ENCODE peak calls at places on chromosomes 4 and X, in eight cellular contexts. X is fibroblast of lung, T is pancreas, M is Peyer's patch, Q is transverse colon, J is heart right ventricle, B is suprapubic skin, K is breast epithelium. E is an unnamed sample. For H3K9me3, the result is how much of the 10 kb centered on the place peaks cover.

GRCh38 chr4:133465022-133465421 is 315.9 kb downstream of the PCDH10 start:
- DNase-seq in X (no peak), T (no peak), M (no peak), Q (no peak), J (no peak), B (no peak), K (no peak), E (no peak)

GRCh38 chr4:114136067-114136466 is 156.6 kb upstream of the ARSJ start:
- DNase-seq in X (peak), T (no peak), M (no peak), Q (no peak), J (no peak), B (no peak), K (no peak), E (no peak)

GRCh38 chrX:63503541-63503940 is 152.4 kb upstream of the SPIN4 start:
- DNase-seq in X (peak), T (no peak), M (no peak), Q (no peak), J (no peak), B (no peak), K (no peak), E (no peak)

GRCh38 chr4:55125087-55125721 is at the start of gene KDR:
- DNase-seq in X (peak), T (peak), M (peak), Q (no peak), J (peak), B (peak), K (peak), E (no peak)

GRCh38 chr4:54499308-54500074 is 158.3 kb upstream of the KIT start:
- DNase-seq in X (peak), T (no peak), M (no peak), Q (no peak), J (no peak), B (no peak), K (no peak), E (no peak)

GRCh38 chr4:101651778-101652177 is 138.8 kb upstream of the BANK1 start:
- DNase-seq in X (peak), T (no peak), M (no peak), Q (no peak), J (peak), B (no peak), K (no peak), E (no peak)

GRCh38 chr4:11622961-11623725 is 194.4 kb upstream of the HS3ST1 start:
- DNase-seq in X (no peak), T (no peak), M (no peak), Q (no peak), J (no peak), B (no peak), K (no peak), E (no peak)

GRCh38 chrX:99142745-99143144 is 1267.3 kb downstream of the PCDH19 start:
- DNase-seq in X (no peak), T (no peak), M (no peak), Q (no peak), J (no peak), B (no peak), K (no peak), E (no peak)

GRCh38 chrX:53421772-53422090 is 723 bp downstream of the SMC1A start:
- DNase-seq in X (no peak), T (no peak), M (no peak), Q (no peak), J (no peak), B (no peak), K (no peak), E (no peak)

GRCh38 chr4:23956601-23957364 is 66.9 kb upstream of the PPARGC1A start:
- DNase-seq in X (no peak), T (no peak), M (no peak), Q (no peak), J (no peak), B (no peak), K (no peak), E (no peak)

GRCh38 chr4:86522349-86522748 is 71.8 kb upstream of the PTPN13 start:
- DNase-seq in X (no peak), T (no peak), M (no peak), Q (no peak), J (no peak), B (no peak), K (no peak), E (no peak)
- TF ChIP-seq CTCF in X (peak), T (no peak), M (no peak), Q (no peak), J (no peak), B (no peak), K (no peak), E (no peak)

DNA sequence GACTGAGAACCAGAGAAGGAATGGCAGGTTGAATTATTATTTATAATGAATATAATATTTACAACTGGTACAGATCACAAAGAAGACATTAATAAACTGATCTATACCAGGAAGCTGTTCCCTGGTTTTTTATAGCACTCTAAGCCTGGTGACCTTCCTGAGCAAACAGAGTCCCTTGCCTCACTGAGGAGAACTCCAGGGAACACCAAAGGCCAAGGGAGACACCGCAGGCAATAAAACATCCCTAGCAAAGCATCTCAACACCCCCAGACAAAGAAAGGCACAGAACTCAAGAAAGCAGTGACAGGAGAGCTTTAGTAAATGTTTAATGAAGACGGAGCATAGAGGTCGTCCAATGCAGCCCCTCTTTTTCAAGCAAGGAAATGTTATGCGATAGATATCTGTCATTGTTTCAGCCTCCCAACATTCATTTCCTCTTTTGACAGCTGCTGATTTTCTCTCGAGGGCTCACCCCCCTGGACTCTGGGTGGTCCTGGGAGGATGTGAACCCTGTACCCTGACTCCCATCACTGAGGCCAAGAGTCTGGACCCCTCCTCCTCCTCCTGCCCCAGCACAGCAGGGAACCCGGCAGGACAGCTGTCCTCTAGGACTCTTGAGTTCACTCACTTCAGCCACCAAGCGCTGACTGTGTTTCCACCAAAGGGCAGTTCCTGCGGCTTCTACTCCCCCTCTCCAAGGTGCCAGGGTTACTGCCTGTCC is 342.5 kb upstream of the GATB start:
- DNase-seq in X (no peak), T (no peak), M (no peak), Q (no peak), J (no peak), B (no peak), K (no peak), E (no peak)
- H3K27ac ChIP-seq in X (no peak), T (no peak), M (no peak), Q (no peak), J (no peak), B (no peak), K (no peak), E (peak)

GRCh38 chr4:8763966-8764901 is 107.4 kb downstream of the HMX1 start:
- DNase-seq in X (no peak), T (peak), M (peak), Q (no peak), J (no peak), B (peak), K (no peak), E (no peak)
- H3K9me3 ChIP-seq in X (under half), T (under half), M (under half), Q (under half), J (under half), B (under half), K (under half), E (under half)

DNA sequence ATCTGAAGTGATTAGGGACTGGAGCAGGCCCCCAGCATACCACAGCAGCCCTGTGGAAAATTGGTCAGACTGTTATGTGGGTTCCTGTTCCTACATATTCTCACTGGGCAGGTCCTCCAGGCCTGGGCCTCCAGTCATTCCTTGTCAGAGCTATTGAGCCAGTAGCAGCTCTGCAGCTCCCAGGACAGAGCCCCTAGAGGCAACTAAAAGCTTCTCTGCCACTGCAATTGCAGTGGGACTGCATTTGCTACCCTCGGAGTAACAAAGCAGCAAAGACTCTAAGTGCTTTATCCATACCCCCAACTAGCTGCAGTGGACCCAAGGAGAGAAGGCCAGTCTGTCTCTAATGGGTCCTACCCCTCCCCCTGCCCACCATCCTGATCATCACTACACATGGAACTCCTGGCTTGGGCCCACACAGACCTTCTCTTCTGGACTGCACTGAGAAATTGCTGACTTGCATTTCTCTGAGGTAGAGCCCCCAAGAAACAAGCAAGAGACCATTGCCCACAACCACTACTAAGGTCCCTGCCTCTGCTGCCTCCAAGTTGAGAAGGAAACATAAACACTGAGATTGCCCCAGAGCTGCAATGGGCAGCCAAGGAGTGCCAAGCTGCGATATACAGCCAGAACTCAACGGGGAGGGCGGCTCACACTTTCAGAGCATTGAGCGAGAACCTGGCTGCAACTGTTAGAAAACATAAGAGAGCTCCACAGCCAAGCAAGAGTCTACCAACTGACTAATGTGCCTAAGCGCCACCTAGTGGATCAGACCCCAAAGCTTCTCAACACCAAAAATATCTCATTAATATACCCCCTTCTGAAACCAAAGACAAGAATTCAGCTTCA is 738.7 kb upstream of the NDST4 start:
- DNase-seq in X (peak), T (no peak), M (peak), Q (peak), J (no peak), B (no peak), K (no peak), E (no peak)
- TF ChIP-seq CTCF in X (no peak), T (peak), M (no peak), Q (peak), J (peak), B (no peak), K (peak), E (no peak)

DNA sequence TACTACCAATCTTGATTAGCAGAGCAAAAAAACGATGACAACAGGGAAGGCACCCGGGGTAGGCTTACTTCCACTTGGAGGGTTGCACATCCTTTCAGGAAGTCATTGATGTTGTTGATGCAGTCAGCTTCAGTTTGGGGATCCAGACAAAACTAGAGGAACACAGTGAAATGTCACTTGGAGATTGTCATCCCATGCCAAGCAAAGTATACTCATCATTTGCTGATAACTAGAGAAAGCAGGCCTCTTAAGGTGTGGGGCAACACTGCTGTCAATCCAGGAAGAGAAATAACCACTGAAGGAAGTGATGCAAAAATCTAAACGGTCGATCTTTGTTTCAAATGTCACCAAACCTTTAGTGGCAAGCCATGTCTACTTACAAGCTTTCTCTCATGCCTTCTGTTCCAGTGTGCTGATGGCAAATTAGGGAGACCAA is 1.4 kb downstream of the ARHGEF6 start:
- DNase-seq in X (no peak), T (no peak), M (no peak), Q (no peak), J (no peak), B (no peak), K (no peak), E (no peak)
- H3K27ac ChIP-seq in X (peak), T (no peak), M (peak), Q (peak), J (peak), B (peak), K (peak), E (peak)

DNA sequence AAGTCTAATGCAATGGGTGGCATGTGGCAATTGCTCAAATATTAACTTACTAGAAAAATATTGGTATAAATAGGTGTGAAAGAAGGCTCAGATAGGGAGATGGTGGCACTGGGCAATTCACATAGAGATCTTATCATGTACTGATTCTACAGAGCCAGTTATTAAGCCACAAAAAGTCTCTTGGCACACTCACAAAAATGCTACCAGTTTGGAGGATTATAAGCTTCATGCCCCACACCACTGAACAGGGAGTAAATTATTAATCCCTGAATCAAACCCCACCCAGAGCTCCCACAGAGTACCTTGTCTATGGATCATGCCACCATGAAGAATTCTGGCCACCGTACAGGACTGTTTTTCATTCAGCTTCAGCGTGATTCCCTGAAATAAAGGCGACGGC is 13.8 kb downstream of the MPP1 start:
- DNase-seq in X (no peak), T (no peak), M (no peak), Q (no peak), J (no peak), B (no peak), K (no peak), E (no peak)
- H3K9me3 ChIP-seq in X (under half), T (under half), M (under half), Q (under half), J (under half), B (under half), K (under half), E (under half)

GRCh38 chr4:112519689-112520597 is 4.0 kb upstream of the NEUROG2 start:
- DNase-seq in X (no peak), T (no peak), M (no peak), Q (no peak), J (no peak), B (no peak), K (no peak), E (no peak)
- TF ChIP-seq CTCF in X (no peak), T (no peak), M (no peak), Q (no peak), J (no peak), B (no peak), K (no peak), E (no peak)

GRCh38 chrX:153984351-153985178 is 12.0 kb downstream of the TMEM187 start:
- DNase-seq in X (no peak), T (no peak), M (no peak), Q (no peak), J (no peak), B (no peak), K (no peak), E (no peak)
- H3K27ac ChIP-seq in X (no peak), T (no peak), M (peak), Q (peak), J (no peak), B (peak), K (peak), E (peak)

DNA sequence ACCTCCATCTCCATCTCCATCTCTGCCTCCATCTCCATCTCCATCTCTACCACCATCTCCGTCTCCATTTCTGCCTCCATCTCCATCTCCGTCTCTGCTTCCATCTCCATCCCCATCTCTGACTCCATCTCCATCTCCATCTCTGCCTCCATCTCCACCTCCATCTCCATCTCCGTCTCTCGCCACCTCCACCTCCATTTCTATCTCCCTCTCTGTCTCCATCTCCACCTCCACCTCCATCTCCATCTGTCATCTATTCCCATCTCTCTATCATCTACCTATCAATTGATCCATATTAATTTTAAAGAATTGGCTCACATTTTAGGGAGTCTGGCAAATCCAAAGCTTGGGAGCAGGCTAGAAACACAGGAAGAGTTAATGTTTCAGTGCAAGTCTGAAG is 39.6 kb upstream of the CHRNA9 start:
- DNase-seq in X (no peak), T (no peak), M (no peak), Q (no peak), J (no peak), B (no peak), K (no peak), E (no peak)
- H3K9me3 ChIP-seq in X (under half), T (under half), M (under half), Q (under half), J (under half), B (under half), K (under half), E (under half)

DNA sequence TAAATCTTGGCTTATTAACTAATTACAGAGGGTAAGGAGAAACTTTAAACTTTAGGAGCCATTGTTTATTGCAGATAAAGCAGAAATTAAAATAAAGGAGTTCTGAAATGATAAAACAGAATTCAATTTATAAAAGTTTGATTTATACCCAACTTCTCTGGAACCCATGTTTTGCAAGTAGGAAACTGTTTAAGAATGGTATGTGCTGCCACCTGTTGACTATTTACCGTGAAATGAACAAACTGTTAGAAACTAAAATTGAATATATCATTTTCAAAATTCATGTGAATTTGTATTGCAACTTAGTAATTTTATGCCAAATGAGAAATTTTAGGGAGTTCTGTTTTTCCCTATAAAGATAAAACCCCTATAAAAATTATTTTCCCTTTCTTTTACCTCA is 11.0 kb upstream of the TBC1D8B start:
- DNase-seq in X (peak), T (no peak), M (no peak), Q (no peak), J (no peak), B (no peak), K (no peak), E (no peak)
- TF ChIP-seq CTCF in X (peak), T (no peak), M (no peak), Q (peak), J (peak), B (no peak), K (no peak), E (peak)